ENCODE peak calls at places on chromosomes 4 and X, in seven cellular contexts. One of them, this sample, is unnamed.

GRCh38 chr4:183905081-183905592 is at the start of gene STOX2:
- DNase-seq in H1: peak; percentile 75
- DNase-seq in body of pancreas: peak; percentile 91
- DNase-seq in transverse colon: peak; percentile 69
- DNase-seq in GM12878: no peak
- DNase-seq in IMR-90: peak; percentile 55
- DNase-seq in adrenal gland: peak; percentile 76
- DNase-seq in this sample: peak; percentile 62

GRCh38 chr4:82458729-82459128 is 28.3 kb downstream of the ENOPH1 start:
- DNase-seq in H1: no peak
- DNase-seq in body of pancreas: no peak
- DNase-seq in transverse colon: no peak
- DNase-seq in GM12878: no peak
- DNase-seq in IMR-90: no peak
- DNase-seq in adrenal gland: no peak
- DNase-seq in this sample: no peak

GRCh38 chr4:112403072-112403945 is 106.1 kb downstream of the ALPK1 start:
- DNase-seq in H1: no peak
- DNase-seq in body of pancreas: no peak
- DNase-seq in transverse colon: no peak
- DNase-seq in GM12878: no peak
- DNase-seq in IMR-90: peak; percentile 24
- DNase-seq in adrenal gland: no peak
- DNase-seq in this sample: no peak

GRCh38 chr4:129561886-129562285 is 465.9 kb downstream of the C4orf33 start:
- DNase-seq in H1: no peak
- DNase-seq in body of pancreas: no peak
- DNase-seq in transverse colon: no peak
- DNase-seq in GM12878: no peak
- DNase-seq in IMR-90: no peak
- DNase-seq in adrenal gland: no peak
- DNase-seq in this sample: no peak

GRCh38 chr4:5676763-5677162 is 31.6 kb downstream of the EVC2 start:
- DNase-seq in H1: no peak
- DNase-seq in body of pancreas: no peak
- DNase-seq in transverse colon: no peak
- DNase-seq in GM12878: no peak
- DNase-seq in IMR-90: no peak
- DNase-seq in adrenal gland: no peak
- DNase-seq in this sample: no peak

GRCh38 chr4:47817275-47817674 is 20.6 kb downstream of the CORIN start:
- DNase-seq in H1: no peak
- DNase-seq in body of pancreas: no peak
- DNase-seq in transverse colon: no peak
- DNase-seq in GM12878: no peak
- DNase-seq in IMR-90: no peak
- DNase-seq in adrenal gland: no peak
- DNase-seq in this sample: no peak

GRCh38 chr4:3240936-3241522 is 7.9 kb upstream of the MSANTD1 start:
- DNase-seq in H1: no peak
- DNase-seq in body of pancreas: no peak
- DNase-seq in transverse colon: no peak
- DNase-seq in GM12878: no peak
- DNase-seq in IMR-90: no peak
- DNase-seq in adrenal gland: no peak
- DNase-seq in this sample: no peak

GRCh38 chr4:66294626-66295025 is 624.3 kb upstream of the EPHA5 start:
- DNase-seq in H1: no peak
- DNase-seq in body of pancreas: no peak
- DNase-seq in transverse colon: no peak
- DNase-seq in GM12878: no peak
- DNase-seq in IMR-90: no peak
- DNase-seq in adrenal gland: no peak
- DNase-seq in this sample: no peak

GRCh38 chrX:6738518-6739470 is 203.9 kb upstream of the VCX3A start:
- DNase-seq in H1: no peak
- DNase-seq in body of pancreas: no peak
- DNase-seq in transverse colon: peak; percentile 43
- DNase-seq in GM12878: peak; percentile 93
- DNase-seq in IMR-90: no peak
- DNase-seq in adrenal gland: no peak
- DNase-seq in this sample: no peak

GRCh38 chrX:1468250-1468772 is 15.6 kb upstream of the ASMTL start:
- DNase-seq in H1: peak; percentile 32
- DNase-seq in body of pancreas: no peak
- DNase-seq in transverse colon: peak; percentile 71
- DNase-seq in GM12878: peak; percentile 83
- DNase-seq in IMR-90: no peak
- DNase-seq in adrenal gland: no peak
- DNase-seq in this sample: no peak

GRCh38 chr4:164224871-164225270 is 529.1 kb upstream of the SMIM31 start:
- DNase-seq in H1: no peak
- DNase-seq in body of pancreas: no peak
- DNase-seq in transverse colon: no peak
- DNase-seq in GM12878: no peak
- DNase-seq in IMR-90: no peak
- DNase-seq in adrenal gland: no peak
- DNase-seq in this sample: no peak

GRCh38 chr4:24470681-24471622 is 113.4 kb downstream of the DHX15 start:
- DNase-seq in H1: peak; percentile 67
- DNase-seq in body of pancreas: no peak
- DNase-seq in transverse colon: peak; percentile 11
- DNase-seq in GM12878: no peak
- DNase-seq in IMR-90: peak; percentile 43
- DNase-seq in adrenal gland: peak; percentile 20
- DNase-seq in this sample: peak; percentile 52

GRCh38 chr4:153781717-153782416 is 7.0 kb downstream of the SFRP2 start:
- DNase-seq in H1: no peak
- DNase-seq in body of pancreas: no peak
- DNase-seq in transverse colon: no peak
- DNase-seq in GM12878: no peak
- DNase-seq in IMR-90: peak; percentile 16
- DNase-seq in adrenal gland: no peak
- DNase-seq in this sample: no peak

GRCh38 chrX:12824944-12825343 is 33.7 kb downstream of the PRPS2 start:
- DNase-seq in H1: no peak
- DNase-seq in body of pancreas: no peak
- DNase-seq in transverse colon: no peak
- DNase-seq in GM12878: no peak
- DNase-seq in IMR-90: no peak
- DNase-seq in adrenal gland: no peak
- DNase-seq in this sample: no peak

GRCh38 chr4:28229092-28229491 is 1368.5 kb downstream of the STIM2 start:
- DNase-seq in H1: no peak
- DNase-seq in body of pancreas: no peak
- DNase-seq in transverse colon: no peak
- DNase-seq in GM12878: no peak
- DNase-seq in IMR-90: peak; percentile 78
- DNase-seq in adrenal gland: no peak
- DNase-seq in this sample: no peak

GRCh38 chrX:18664947-18665346 is 7.0 kb downstream of the RS1 start:
- DNase-seq in H1: no peak
- DNase-seq in body of pancreas: no peak
- DNase-seq in transverse colon: no peak
- DNase-seq in GM12878: no peak
- DNase-seq in IMR-90: no peak
- DNase-seq in adrenal gland: no peak
- DNase-seq in this sample: no peak

GRCh38 chrX:132426695-132427281 is 62.0 kb downstream of the MBNL3 start:
- DNase-seq in H1: no peak
- DNase-seq in body of pancreas: no peak
- DNase-seq in transverse colon: no peak
- DNase-seq in GM12878: no peak
- DNase-seq in IMR-90: peak; percentile 54
- DNase-seq in adrenal gland: no peak
- DNase-seq in this sample: no peak

GRCh38 chrX:15781964-15782711 is 8.1 kb upstream of the ZRSR2 start:
- DNase-seq in H1: no peak
- DNase-seq in body of pancreas: no peak
- DNase-seq in transverse colon: peak; percentile 13
- DNase-seq in GM12878: peak; percentile 57
- DNase-seq in IMR-90: no peak
- DNase-seq in adrenal gland: no peak
- DNase-seq in this sample: no peak

GRCh38 chr4:16007471-16008095 is 44.6 kb upstream of the FGFBP2 start:
- DNase-seq in H1: no peak
- DNase-seq in body of pancreas: no peak
- DNase-seq in transverse colon: no peak
- DNase-seq in GM12878: no peak
- DNase-seq in IMR-90: no peak
- DNase-seq in adrenal gland: no peak
- DNase-seq in this sample: no peak

GRCh38 chrX:65581661-65582339 is 47.2 kb upstream of the LAS1L start:
- DNase-seq in H1: peak; percentile 58
- DNase-seq in body of pancreas: peak; percentile 64
- DNase-seq in transverse colon: peak; percentile 70
- DNase-seq in GM12878: no peak
- DNase-seq in IMR-90: peak; percentile 61
- DNase-seq in adrenal gland: peak; percentile 53
- DNase-seq in this sample: peak; percentile 38

GRCh38 chr4:44237643-44238042 is 211.0 kb downstream of the KCTD8 start:
- DNase-seq in H1: no peak
- DNase-seq in body of pancreas: no peak
- DNase-seq in transverse colon: no peak
- DNase-seq in GM12878: no peak
- DNase-seq in IMR-90: no peak
- DNase-seq in adrenal gland: no peak
- DNase-seq in this sample: no peak

GRCh38 chr4:127410644-127411043 is 222.1 kb upstream of the INTU start:
- DNase-seq in H1: no peak
- DNase-seq in body of pancreas: no peak
- DNase-seq in transverse colon: no peak
- DNase-seq in GM12878: no peak
- DNase-seq in IMR-90: no peak
- DNase-seq in adrenal gland: no peak
- DNase-seq in this sample: no peak

GRCh38 chrX:15745179-15745578 is 7.1 kb downstream of the CA5B start:
- DNase-seq in H1: no peak
- DNase-seq in body of pancreas: no peak
- DNase-seq in transverse colon: no peak
- DNase-seq in GM12878: no peak
- DNase-seq in IMR-90: peak; percentile 52
- DNase-seq in adrenal gland: no peak
- DNase-seq in this sample: no peak

GRCh38 chr4:129344058-129344457 is 248.1 kb downstream of the C4orf33 start:
- DNase-seq in H1: no peak
- DNase-seq in body of pancreas: peak; percentile 13
- DNase-seq in transverse colon: peak; percentile 31
- DNase-seq in GM12878: no peak
- DNase-seq in IMR-90: peak; percentile 27
- DNase-seq in adrenal gland: peak; percentile 18
- DNase-seq in this sample: no peak

GRCh38 chrX:68431836-68432235 is 1.5 kb downstream of the OPHN1 start:
- DNase-seq in H1: no peak
- DNase-seq in body of pancreas: no peak
- DNase-seq in transverse colon: no peak
- DNase-seq in GM12878: no peak
- DNase-seq in IMR-90: peak; percentile 66
- DNase-seq in adrenal gland: no peak
- DNase-seq in this sample: no peak

GRCh38 chr4:187307131-187307530 is 583.5 kb upstream of the FAT1 start:
- DNase-seq in H1: no peak
- DNase-seq in body of pancreas: no peak
- DNase-seq in transverse colon: no peak
- DNase-seq in GM12878: no peak
- DNase-seq in IMR-90: peak; percentile 48
- DNase-seq in adrenal gland: no peak
- DNase-seq in this sample: no peak

GRCh38 chr4:79576480-79576803 is 168.4 kb upstream of the GK2 start:
- DNase-seq in H1: no peak
- DNase-seq in body of pancreas: no peak
- DNase-seq in transverse colon: no peak
- DNase-seq in GM12878: no peak
- DNase-seq in IMR-90: peak; percentile 18
- DNase-seq in adrenal gland: no peak
- DNase-seq in this sample: no peak

GRCh38 chr4:38069271-38069760 is 109.1 kb downstream of the PTTG2 start:
- DNase-seq in H1: no peak
- DNase-seq in body of pancreas: peak; percentile 84
- DNase-seq in transverse colon: peak; percentile 72
- DNase-seq in GM12878: no peak
- DNase-seq in IMR-90: peak; percentile 89
- DNase-seq in adrenal gland: peak; percentile 71
- DNase-seq in this sample: peak; percentile 78

GRCh38 chrX:79462458-79462857 is 95.3 kb upstream of the ITM2A start:
- DNase-seq in H1: no peak
- DNase-seq in body of pancreas: no peak
- DNase-seq in transverse colon: no peak
- DNase-seq in GM12878: no peak
- DNase-seq in IMR-90: no peak
- DNase-seq in adrenal gland: no peak
- DNase-seq in this sample: no peak

GRCh38 chrX:79466636-79467035 is 99.5 kb upstream of the ITM2A start:
- DNase-seq in H1: no peak
- DNase-seq in body of pancreas: no peak
- DNase-seq in transverse colon: no peak
- DNase-seq in GM12878: no peak
- DNase-seq in IMR-90: no peak
- DNase-seq in adrenal gland: no peak
- DNase-seq in this sample: no peak
- TF ChIP-seq CTCF in H1: no peak
- TF ChIP-seq CTCF in body of pancreas: no peak
- TF ChIP-seq CTCF in transverse colon: no peak
- TF ChIP-seq CTCF in GM12878: no peak
- TF ChIP-seq CTCF in IMR-90: no peak
- TF ChIP-seq CTCF in adrenal gland: no peak
- TF ChIP-seq CTCF in this sample: no peak

DNA sequence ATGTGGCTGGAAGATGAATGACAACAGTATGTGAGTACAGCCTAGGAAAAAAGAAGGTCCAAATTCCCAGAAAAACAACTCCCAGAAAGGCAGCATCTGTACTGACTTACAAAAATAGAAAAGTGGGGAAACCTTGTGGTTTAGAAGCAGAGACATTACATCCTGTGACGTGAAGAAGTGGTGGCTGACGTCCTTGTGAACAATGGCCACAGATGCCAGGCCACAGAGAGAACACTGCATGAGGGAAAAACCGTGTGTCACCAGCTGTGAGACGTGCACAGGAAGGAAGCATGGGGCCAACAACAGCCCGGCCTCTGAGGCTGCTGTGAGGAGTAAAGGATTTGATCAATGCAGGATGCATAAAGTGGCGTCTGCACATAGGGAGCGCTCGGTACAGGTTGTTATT is 81.2 kb downstream of the SPRY1 start:
- DNase-seq in H1: no peak
- DNase-seq in body of pancreas: no peak
- DNase-seq in transverse colon: peak; percentile 10
- DNase-seq in GM12878: no peak
- DNase-seq in IMR-90: peak; percentile 50
- DNase-seq in adrenal gland: no peak
- DNase-seq in this sample: no peak
- TF ChIP-seq POLR2A in H1: no peak
- TF ChIP-seq POLR2A in body of pancreas: no peak
- TF ChIP-seq POLR2A in transverse colon: no peak
- TF ChIP-seq POLR2A in GM12878: no peak
- TF ChIP-seq POLR2A in IMR-90: no peak
- TF ChIP-seq POLR2A in adrenal gland: no peak
- TF ChIP-seq POLR2A in this sample: no peak

GRCh38 chr4:4494882-4495281 is 47.0 kb downstream of the STX18 start:
- DNase-seq in H1: no peak
- DNase-seq in body of pancreas: no peak
- DNase-seq in transverse colon: no peak
- DNase-seq in GM12878: no peak
- DNase-seq in IMR-90: no peak
- DNase-seq in adrenal gland: no peak
- DNase-seq in this sample: no peak
- H3K27ac ChIP-seq in H1: no peak overlapping the region
- H3K27ac ChIP-seq in body of pancreas: no peak overlapping the region
- H3K27ac ChIP-seq in transverse colon: no peak overlapping the region
- H3K27ac ChIP-seq in GM12878: no peak overlapping the region
- H3K27ac ChIP-seq in IMR-90: no peak overlapping the region
- H3K27ac ChIP-seq in adrenal gland: no peak overlapping the region
- H3K27ac ChIP-seq in this sample: no peak overlapping the region

GRCh38 chrX:42714981-42715688 is 62.8 kb downstream of the PPP1R2C start:
- DNase-seq in H1: peak; percentile 47
- DNase-seq in body of pancreas: peak; percentile 88
- DNase-seq in transverse colon: peak; percentile 73
- DNase-seq in GM12878: no peak
- DNase-seq in IMR-90: no peak
- DNase-seq in adrenal gland: peak; percentile 29
- DNase-seq in this sample: peak; percentile 18
- TF ChIP-seq CTCF in H1: peak; percentile 60
- TF ChIP-seq CTCF in body of pancreas: peak; percentile 70
- TF ChIP-seq CTCF in transverse colon: peak; percentile 47
- TF ChIP-seq CTCF in GM12878: peak; percentile 58
- TF ChIP-seq CTCF in IMR-90: peak; percentile 24
- TF ChIP-seq CTCF in adrenal gland: peak; percentile 23
- TF ChIP-seq CTCF in this sample: no peak

This sample was measured in ovary.